ENCODE peak calls at places on chromosomes 4 and X, in eight cellular contexts. U is sigmoid colon, V is lower lobe of right lung, T is astrocyte of the cerebellum, S is neural crest cell, W is AG09309, P is heart right ventricle, Q is epithelial cell of esophagus. D is an unnamed sample.

GRCh38 chr4:118761387-118762016 is 74.4 kb downstream of the SEC24D start:
- DNase-seq in U (no peak), V (no peak), T (no peak), S (no peak), W (no peak), P (no peak), Q (no peak), D (no peak)

GRCh38 chrX:140500427-140500826 is 4.4 kb downstream of the SOX3 start:
- DNase-seq in U (no peak), V (no peak), T (no peak), S (no peak), W (no peak), P (no peak), Q (no peak), D (no peak)

GRCh38 chrX:10350991-10351390 is 194.2 kb downstream of the CLCN4 start:
- DNase-seq in U (no peak), V (no peak), T (no peak), S (no peak), W (peak), P (no peak), Q (peak), D (peak)

GRCh38 chrX:119272882-119273806 is 37.1 kb downstream of the PGRMC1 start:
- DNase-seq in U (peak), V (peak), T (peak), S (no peak), W (no peak), P (peak), Q (peak), D (no peak)

GRCh38 chr4:601612-602558 is 23.5 kb upstream of the PDE6B start:
- DNase-seq in U (no peak), V (no peak), T (no peak), S (no peak), W (no peak), P (no peak), Q (no peak), D (no peak)

GRCh38 chrX:55522577-55523254 is 33.1 kb upstream of the USP51 start:
- DNase-seq in U (no peak), V (no peak), T (no peak), S (no peak), W (no peak), P (no peak), Q (no peak), D (no peak)

GRCh38 chrX:136260801-136261200 is 9.6 kb upstream of the MAP7D3 start:
- DNase-seq in U (no peak), V (no peak), T (no peak), S (no peak), W (peak), P (no peak), Q (peak), D (no peak)

GRCh38 chr4:24471623-24472510 is 112.5 kb downstream of the DHX15 start:
- DNase-seq in U (peak), V (no peak), T (no peak), S (peak), W (no peak), P (peak), Q (peak), D (no peak)

GRCh38 chr4:74547042-74547441 is 102.1 kb downstream of the AREG start:
- DNase-seq in U (no peak), V (no peak), T (no peak), S (no peak), W (no peak), P (no peak), Q (peak), D (peak)

GRCh38 chr4:9880411-9881197 is 99.2 kb downstream of the DRD5 start:
- DNase-seq in U (no peak), V (no peak), T (no peak), S (no peak), W (no peak), P (no peak), Q (no peak), D (no peak)

GRCh38 chr4:20318011-20318898 is 66.5 kb downstream of the SLIT2 start:
- DNase-seq in U (no peak), V (no peak), T (no peak), S (no peak), W (no peak), P (no peak), Q (no peak), D (no peak)

GRCh38 chr4:20317424-20317985 is 65.8 kb downstream of the SLIT2 start:
- DNase-seq in U (no peak), V (no peak), T (no peak), S (no peak), W (no peak), P (no peak), Q (no peak), D (no peak)

GRCh38 chr4:20318899-20319291 is 67.2 kb downstream of the SLIT2 start:
- DNase-seq in U (no peak), V (no peak), T (no peak), S (no peak), W (no peak), P (no peak), Q (no peak), D (peak)

GRCh38 chr4:20311863-20312262 is 60.2 kb downstream of the SLIT2 start:
- DNase-seq in U (no peak), V (no peak), T (peak), S (no peak), W (peak), P (no peak), Q (no peak), D (no peak)

DNA sequence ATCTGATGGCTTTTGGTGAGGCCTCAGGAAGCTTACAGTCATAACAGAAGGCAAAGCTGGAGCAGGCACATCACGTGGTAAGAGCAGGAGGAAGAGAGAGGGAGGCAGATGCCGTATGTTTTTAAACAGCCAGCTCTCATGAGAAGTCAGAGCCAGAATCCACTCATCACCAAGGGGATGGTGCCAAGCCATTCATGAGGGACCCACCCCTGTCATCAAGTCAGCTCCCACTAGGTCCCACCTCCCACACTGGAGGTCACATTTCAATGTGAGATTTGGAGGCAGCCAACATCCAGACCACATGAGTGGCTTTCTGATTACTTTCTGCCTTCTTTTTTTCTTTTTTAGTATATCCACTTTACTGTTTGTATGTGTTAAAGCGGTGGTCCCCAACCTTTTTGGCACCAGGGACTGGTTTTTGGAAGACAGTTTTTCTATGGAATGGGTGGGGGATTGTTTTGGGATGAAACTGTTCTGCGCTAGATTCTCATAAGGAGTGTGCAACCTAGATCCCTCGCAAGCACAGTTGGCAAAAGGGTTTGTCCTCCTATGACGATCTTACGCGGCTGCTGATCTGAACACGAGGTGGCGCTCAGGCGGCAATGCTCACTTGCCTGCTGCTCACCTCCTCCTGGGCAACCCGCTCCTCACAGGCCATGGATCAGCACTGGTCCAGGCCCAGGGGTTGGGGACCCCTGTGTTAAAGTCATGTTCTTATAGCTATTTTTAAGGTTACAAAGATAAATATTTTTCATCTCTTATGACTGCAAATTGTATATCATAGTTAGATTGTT is 61.7 kb downstream of the SLIT2 start:
- DNase-seq in U (no peak), V (no peak), T (no peak), S (peak), W (no peak), P (no peak), Q (no peak), D (no peak)
- TF ChIP-seq CTCF in U (no peak), V (no peak), T (no peak), S (peak), W (no peak), P (no peak), Q (no peak), D (no peak)

GRCh38 chr4:55184600-55185523 is 59.5 kb upstream of the KDR start:
- DNase-seq in U (no peak), V (no peak), T (no peak), S (no peak), W (no peak), P (no peak), Q (peak), D (peak)

GRCh38 chr4:55186700-55187099 is 61.3 kb upstream of the KDR start:
- DNase-seq in U (no peak), V (no peak), T (no peak), S (no peak), W (no peak), P (no peak), Q (no peak), D (no peak)

GRCh38 chr4:55181606-55182005 is 56.2 kb upstream of the KDR start:
- DNase-seq in U (no peak), V (no peak), T (no peak), S (no peak), W (no peak), P (no peak), Q (no peak), D (no peak)

GRCh38 chr4:55183926-55184599 is 58.7 kb upstream of the KDR start:
- DNase-seq in U (no peak), V (no peak), T (peak), S (no peak), W (peak), P (no peak), Q (peak), D (peak)

DNA sequence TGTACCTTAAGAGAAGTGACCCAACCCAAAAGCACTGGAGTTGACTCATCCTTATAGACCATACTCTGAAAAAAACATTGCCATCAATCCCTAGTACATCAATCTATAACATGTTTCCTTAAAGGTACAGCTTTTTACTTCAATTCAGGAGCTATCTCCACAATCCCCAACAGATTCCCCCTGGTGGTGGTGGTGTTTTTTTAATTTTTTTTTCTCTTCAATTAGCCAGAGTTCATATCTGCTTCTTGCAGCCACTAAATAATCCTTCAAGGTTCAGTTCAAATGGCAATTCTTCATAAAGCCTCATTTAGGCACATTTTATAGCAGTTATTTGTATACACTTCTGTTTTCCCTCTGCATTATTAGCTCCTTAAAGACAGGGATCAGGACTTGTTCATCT is 60.7 kb upstream of the KDR start:
- DNase-seq in U (no peak), V (no peak), T (no peak), S (no peak), W (no peak), P (no peak), Q (no peak), D (no peak)
- TF ChIP-seq CTCF in U (no peak), V (no peak), T (peak), S (peak), W (no peak), P (no peak), Q (no peak), D (no peak)

GRCh38 chrX:68698955-68699354 is 51.5 kb downstream of the STARD8 start:
- DNase-seq in U (no peak), V (no peak), T (no peak), S (no peak), W (no peak), P (no peak), Q (no peak), D (no peak)
- TF ChIP-seq CTCF in U (no peak), V (no peak), T (no peak), S (no peak), W (no peak), P (no peak), Q (no peak), D (no peak)

GRCh38 chr4:22322996-22323395 is 192.9 kb downstream of the ADGRA3 start:
- DNase-seq in U (no peak), V (no peak), T (no peak), S (no peak), W (no peak), P (no peak), Q (no peak), D (no peak)

DNA sequence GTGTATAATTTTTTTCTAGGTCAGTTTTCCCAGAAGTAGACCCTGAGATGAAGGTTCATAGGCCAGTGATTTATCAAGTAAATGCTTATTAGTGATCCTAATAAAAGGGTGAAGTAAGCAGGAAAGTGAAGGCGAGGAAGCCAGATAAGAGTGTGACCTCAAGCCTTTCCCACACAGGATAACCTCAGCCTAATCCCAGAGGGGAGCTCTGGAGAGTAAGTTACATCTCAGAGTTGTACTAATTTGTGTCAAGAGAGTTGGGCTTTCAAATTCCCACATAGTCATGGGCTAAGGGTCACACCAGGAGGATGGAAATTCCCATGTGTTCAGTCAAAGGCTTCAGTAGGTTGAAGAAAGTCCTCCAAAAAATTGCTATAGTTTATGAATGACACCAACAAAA is 191.4 kb downstream of the ADGRA3 start:
- DNase-seq in U (no peak), V (no peak), T (no peak), S (no peak), W (no peak), P (no peak), Q (no peak), D (no peak)
- TF ChIP-seq CTCF in U (no peak), V (no peak), T (no peak), S (no peak), W (no peak), P (no peak), Q (no peak), D (no peak)

GRCh38 chrX:152202886-152203285 is 64.5 kb upstream of the MAGEA10 start:
- DNase-seq in U (no peak), V (no peak), T (no peak), S (no peak), W (no peak), P (no peak), Q (no peak), D (no peak)
- TF ChIP-seq CTCF in U (no peak), V (no peak), T (no peak), S (no peak), W (no peak), P (no peak), Q (no peak), D (no peak)

DNA sequence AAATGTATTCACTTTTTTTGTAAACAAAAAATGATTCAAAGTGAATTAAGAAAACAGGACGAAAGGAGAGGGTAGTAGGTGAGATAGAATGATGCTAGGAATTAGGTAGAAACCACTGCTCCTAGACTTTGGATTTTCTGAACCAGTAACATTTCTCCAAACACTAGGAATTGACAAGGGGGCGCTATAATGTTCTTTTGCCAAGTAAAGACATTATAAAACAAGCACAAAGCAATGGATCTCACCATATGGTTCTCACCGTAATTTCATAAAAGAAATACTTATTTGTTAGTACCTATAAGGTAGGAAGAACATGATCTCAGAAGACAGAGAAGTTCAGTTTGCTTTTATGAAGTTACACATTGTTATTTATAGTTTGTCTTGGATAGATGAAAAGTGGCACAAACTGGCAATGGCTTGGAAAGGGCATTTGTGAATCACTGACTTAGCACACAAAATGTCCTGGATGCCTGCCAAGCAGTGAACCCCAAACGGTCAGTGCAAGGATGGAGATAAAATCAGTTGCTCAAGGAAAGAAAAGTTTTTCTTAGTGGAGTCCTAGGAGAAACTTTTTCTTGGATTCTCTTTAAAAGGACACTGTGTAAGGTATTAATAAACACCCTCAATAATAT is 8.1 kb upstream of the TBC1D1 start:
- DNase-seq in U (no peak), V (no peak), T (no peak), S (no peak), W (no peak), P (no peak), Q (no peak), D (peak)
- TF ChIP-seq CTCF in U (no peak), V (no peak), T (no peak), S (no peak), W (peak), P (no peak), Q (no peak), D (no peak)